ENCODE peak calls at places on chromosomes 11 and 22, in six cellular contexts. A is heart left ventricle; O is fibroblast of lung; L is CD8-positive, alpha-beta memory T cell; C is GM23338; F is psoas muscle. B is an unnamed sample. For H3K36me3 and H3K27me3, the result is how much of the 10 kb centered on the place peaks cover.

GRCh38 chr22:41147722-41148121 is 55.3 kb downstream of the EP300 start:
- DNase-seq in A (no peak), F (no peak), C (no peak), O (no peak), L (no peak), B (peak)

GRCh38 chr22:23038334-23038642 is 32.0 kb upstream of the GNAZ start:
- DNase-seq in O (no peak), C (no peak), L (no peak), A (no peak), F (no peak), B (no peak)

GRCh38 chr11:103987631-103988594 is 48.5 kb upstream of the DDI1 start:
- DNase-seq in C (peak), F (no peak), L (no peak), O (no peak), A (no peak), B (peak)

GRCh38 chr11:125724125-125724524 is 22.0 kb upstream of the PATE1 start:
- DNase-seq in F (no peak), A (no peak), C (peak), L (no peak), O (peak), B (peak)

GRCh38 chr11:95147364-95147905 is 57.8 kb downstream of the ENDOD1 start:
- DNase-seq in F (no peak), C (no peak), O (peak), L (no peak), A (peak), B (no peak)

GRCh38 chr11:19628018-19628417 is 84.6 kb upstream of the NAV2 start:
- DNase-seq in A (peak), C (no peak), L (no peak), F (peak), O (peak), B (no peak)

GRCh38 chr22:47023871-47024270 is 261.4 kb downstream of the TBC1D22A start:
- DNase-seq in F (no peak), C (no peak), O (no peak), A (peak), L (no peak), B (no peak)

GRCh38 chr11:107018274-107018901 is at the start of gene GUCY1A2:
- DNase-seq in L (no peak), A (peak), O (peak), F (peak), C (peak), B (peak)

GRCh38 chr11:68776442-68777235 is 25.3 kb upstream of the TESMIN start:
- DNase-seq in F (no peak), C (no peak), L (no peak), O (no peak), A (no peak), B (no peak)

GRCh38 chr22:19902245-19902699 is 39.3 kb upstream of the COMT start:
- DNase-seq in O (no peak), L (no peak), F (no peak), C (no peak), A (no peak), B (no peak)

GRCh38 chr11:57251491-57252104 is 14.5 kb upstream of the APLNR start:
- DNase-seq in F (peak), O (peak), L (no peak), C (no peak), A (no peak), B (no peak)

GRCh38 chr11:67304511-67305113 is 1.3 kb downstream of the SSH3 start:
- DNase-seq in F (no peak), A (no peak), L (no peak), C (no peak), O (no peak), B (peak)

GRCh38 chr22:17665248-17665647 is 26.7 kb downstream of the BCL2L13 start:
- DNase-seq in A (no peak), C (no peak), O (no peak), L (no peak), F (no peak), B (no peak)

GRCh38 chr22:17665884-17666283 is 27.3 kb downstream of the BCL2L13 start:
- DNase-seq in O (no peak), F (no peak), L (no peak), A (no peak), C (no peak), B (no peak)

GRCh38 chr22:17664414-17665045 is 26.0 kb downstream of the BCL2L13 start:
- DNase-seq in F (no peak), O (no peak), L (no peak), A (no peak), C (no peak), B (no peak)
- H3K4me3 ChIP-seq in F (no peak), O (no peak), L (no peak), A (no peak), C (no peak), B (no peak)

DNA sequence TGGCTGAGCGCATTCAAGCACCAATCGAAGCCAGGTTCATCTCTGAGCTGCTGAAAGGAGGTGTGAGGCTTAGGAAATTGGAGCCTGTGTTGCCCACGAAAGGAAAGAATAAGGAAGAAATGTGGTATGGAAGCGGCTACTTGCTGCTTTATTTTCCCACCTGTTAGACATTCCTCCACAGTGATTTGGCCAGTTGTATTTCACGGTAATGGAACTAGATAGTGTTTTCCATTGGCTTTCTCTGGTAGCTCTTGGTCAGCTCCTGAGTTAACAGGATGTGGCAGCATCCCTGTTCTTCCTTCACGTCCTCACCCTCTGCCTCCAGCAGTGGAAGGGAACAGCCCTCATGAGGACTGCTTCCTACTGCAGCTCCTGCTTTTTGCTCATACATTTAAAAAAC is 44.7 kb downstream of the BID start:
- DNase-seq in O (no peak), F (no peak), C (no peak), L (no peak), A (no peak), B (no peak)
- H3K36me3 ChIP-seq in O (under half), F (half or more), C (under half), L (under half), A (half or more), B (under half)

DNA sequence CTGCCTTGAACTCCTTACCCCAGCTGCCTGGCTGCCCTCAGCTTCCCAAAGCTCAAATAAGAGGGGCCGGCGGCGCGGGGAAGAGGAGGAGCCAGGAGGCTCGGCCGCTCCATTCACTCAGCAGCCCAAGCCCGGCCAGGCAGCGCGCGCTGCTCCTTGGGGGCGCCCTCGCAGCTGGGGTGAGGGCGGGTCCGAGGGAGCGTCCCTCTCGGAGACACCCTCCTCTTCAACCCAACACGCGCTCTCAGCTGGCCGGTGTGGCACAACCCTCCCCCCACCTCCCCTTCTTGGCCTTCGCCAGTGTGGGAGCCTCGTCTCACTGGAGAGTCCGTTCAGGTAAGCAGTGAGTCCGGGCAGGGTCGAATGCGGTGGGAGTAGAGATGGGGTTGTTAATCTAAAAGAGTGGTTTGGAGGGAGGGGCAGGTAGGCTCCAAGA is at the start of gene WT1:
- DNase-seq in L (no peak), F (peak), O (no peak), A (peak), C (peak), B (peak)
- H3K27me3 ChIP-seq in L (under half), F (under half), O (half or more), A (half or more), C (half or more), B (half or more)

GRCh38 chr11:71285111-71285510 is 32.7 kb upstream of the SHANK2 start:
- DNase-seq in L (no peak), F (no peak), C (no peak), O (no peak), A (no peak), B (no peak)
- H3K4me3 ChIP-seq in L (no peak), F (no peak), C (no peak), O (no peak), A (no peak), B (no peak)

GRCh38 chr11:117219995-117220394 is 11.9 kb downstream of the PCSK7 start:
- DNase-seq in O (no peak), C (no peak), L (no peak), F (no peak), A (no peak), B (no peak)
- H3K36me3 ChIP-seq in O (under half), C (under half), L (half or more), F (half or more), A (half or more), B (under half)

GRCh38 chr11:63877658-63878241 is 38.8 kb downstream of the MARK2 start:
- DNase-seq in F (no peak), C (no peak), L (no peak), A (no peak), O (no peak), B (no peak)
- H3K27me3 ChIP-seq in F (under half), C (under half), L (under half), A (under half), O (under half), B (under half)

DNA sequence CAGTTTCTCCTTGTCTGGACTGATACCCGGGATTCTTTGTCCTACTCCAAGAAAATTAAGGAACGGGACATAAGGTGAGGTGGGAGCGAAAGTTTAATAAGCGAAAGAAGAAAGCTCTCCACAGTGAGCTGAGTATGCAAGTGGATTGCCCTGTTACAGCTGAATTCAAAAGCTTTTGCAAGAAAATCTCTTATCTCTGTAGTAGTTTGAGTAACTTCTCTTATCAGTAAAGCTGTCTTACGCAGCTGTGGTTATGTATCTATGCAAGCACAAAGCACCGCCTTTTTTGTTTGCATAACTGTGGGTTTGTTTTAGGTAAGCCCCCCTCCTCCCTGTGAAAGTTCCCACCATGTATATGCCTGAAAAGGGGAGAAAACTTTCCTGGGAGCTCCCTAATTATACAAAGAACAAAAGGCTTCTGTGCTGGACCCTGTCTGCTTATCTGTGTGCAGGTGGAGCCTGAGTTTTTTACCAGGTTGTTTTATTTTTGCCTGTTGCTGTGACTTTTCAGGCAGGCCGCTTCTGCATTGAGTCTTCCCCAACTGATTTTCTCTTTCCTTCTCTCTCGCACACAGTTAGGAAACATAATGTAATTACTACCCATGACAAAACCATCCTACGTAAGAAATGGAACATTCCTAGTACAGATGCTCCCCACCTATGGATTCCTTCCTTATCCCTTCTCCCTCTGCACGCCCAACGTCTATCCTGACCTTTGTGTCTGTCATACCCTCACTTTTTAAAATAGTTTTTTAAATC is 826 bp upstream of the PLAAT5 start:
- DNase-seq in O (peak), F (no peak), A (no peak), L (no peak), C (peak), B (no peak)
- H3K4me3 ChIP-seq in O (peak), F (peak), A (peak), L (no peak), C (peak), B (peak)

DNA sequence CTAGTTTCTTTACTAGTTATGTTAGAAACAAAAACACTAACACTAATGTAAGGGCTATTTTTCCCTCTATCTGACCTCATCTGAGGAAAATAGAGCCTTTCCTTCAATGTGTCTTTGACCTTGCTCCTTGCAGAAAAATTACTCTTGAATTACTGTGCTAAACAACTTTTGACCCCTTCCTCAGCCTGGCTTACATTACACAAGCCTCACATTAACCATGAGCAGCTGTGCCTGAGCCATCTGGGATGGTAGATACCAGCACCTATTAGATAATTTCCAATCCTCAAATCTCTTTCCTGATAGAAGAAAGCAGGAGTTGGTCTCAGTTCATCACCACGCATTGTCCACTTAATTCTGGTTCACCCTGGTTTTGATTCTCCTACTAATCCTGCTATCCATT is 134.4 kb upstream of the NCAM1 start:
- DNase-seq in C (no peak), A (no peak), F (no peak), O (no peak), L (no peak), B (no peak)
- H3K36me3 ChIP-seq in C (under half), A (under half), F (under half), O (under half), L (under half), B (under half)

DNA sequence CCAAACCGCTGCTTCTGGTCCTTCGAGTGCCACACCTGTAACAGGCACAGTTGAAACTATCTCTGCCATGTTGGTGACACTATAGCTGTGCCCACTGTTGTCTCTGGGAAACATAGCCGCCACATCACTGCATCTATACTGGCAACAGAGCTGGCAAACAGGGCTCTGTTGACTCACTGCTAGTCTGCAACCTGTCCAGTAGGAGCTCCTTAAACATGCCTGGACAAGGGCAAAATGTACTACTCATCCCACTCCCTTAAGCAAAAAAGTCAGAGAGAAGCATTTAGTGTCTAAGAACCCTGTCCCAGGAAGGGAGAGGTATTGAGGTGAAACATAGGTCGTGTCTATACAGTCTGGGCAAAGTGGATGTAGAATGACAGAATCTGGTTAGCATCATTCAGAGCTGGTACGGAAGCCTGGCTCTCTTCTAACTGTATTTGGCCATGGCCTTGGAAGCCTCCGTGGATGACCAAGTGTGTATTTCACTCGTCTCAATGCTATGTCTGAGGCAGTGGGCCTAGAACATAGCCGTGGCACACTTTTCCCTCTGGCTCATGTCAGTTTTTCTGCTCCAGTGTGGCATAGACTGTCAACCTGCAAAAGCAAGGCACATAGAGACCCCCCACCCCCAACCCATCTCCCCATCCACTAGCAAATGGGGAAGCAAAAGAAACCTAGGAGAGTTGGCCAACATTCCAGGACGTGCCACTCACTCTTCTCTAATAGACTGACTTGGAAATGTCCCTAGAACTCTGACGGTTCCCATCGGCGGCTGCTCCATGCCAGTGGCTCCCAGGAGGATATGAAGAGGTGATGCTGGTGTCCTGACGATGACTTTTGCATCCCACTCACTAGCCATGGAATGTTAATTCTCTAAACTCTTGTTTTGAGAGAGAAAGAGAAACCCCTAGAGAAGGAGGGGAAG is 21.4 kb upstream of the PISD start:
- DNase-seq in O (no peak), F (peak), A (no peak), C (no peak), L (no peak), B (no peak)
- H3K27me3 ChIP-seq in O (under half), F (under half), A (under half), C (under half), L (under half), B (under half)

B was measured in H7.